ENCODE peak calls at places on chromosome 1, in four cellular contexts. One of them, this sample, is unnamed.

GRCh38 chr1:27816921-27817630 is 13.5 kb upstream of the PPP1R8 start:
- DNase-seq in suprapubic skin: no peak
- DNase-seq in brain microvascular endothelial cell: peak
- DNase-seq in breast epithelium: no peak
- DNase-seq in this sample: no peak

GRCh38 chr1:57850572-57850971 is 426.7 kb upstream of the DAB1 start:
- DNase-seq in suprapubic skin: no peak
- DNase-seq in brain microvascular endothelial cell: no peak
- DNase-seq in breast epithelium: no peak
- DNase-seq in this sample: no peak

GRCh38 chr1:234866007-234866866 is 256.3 kb upstream of the IRF2BP2 start:
- DNase-seq in suprapubic skin: no peak
- DNase-seq in brain microvascular endothelial cell: peak
- DNase-seq in breast epithelium: no peak
- DNase-seq in this sample: peak

GRCh38 chr1:111417755-111418154 is 9.8 kb downstream of the OVGP1 start:
- DNase-seq in suprapubic skin: no peak
- DNase-seq in brain microvascular endothelial cell: no peak
- DNase-seq in breast epithelium: no peak
- DNase-seq in this sample: no peak

GRCh38 chr1:23561076-23561812 is 1.9 kb upstream of the ID3 start:
- DNase-seq in suprapubic skin: no peak
- DNase-seq in brain microvascular endothelial cell: no peak
- DNase-seq in breast epithelium: no peak
- DNase-seq in this sample: no peak

GRCh38 chr1:26618561-26618960 is 77.3 kb upstream of the ARID1A start:
- DNase-seq in suprapubic skin: no peak
- DNase-seq in brain microvascular endothelial cell: no peak
- DNase-seq in breast epithelium: no peak
- DNase-seq in this sample: no peak

GRCh38 chr1:212699839-212700596 is at the start of gene BATF3:
- DNase-seq in suprapubic skin: peak
- DNase-seq in brain microvascular endothelial cell: no peak
- DNase-seq in breast epithelium: no peak
- DNase-seq in this sample: peak

GRCh38 chr1:2376261-2376741 is 15.1 kb downstream of the MORN1 start:
- DNase-seq in suprapubic skin: no peak
- DNase-seq in brain microvascular endothelial cell: no peak
- DNase-seq in breast epithelium: no peak
- DNase-seq in this sample: no peak

GRCh38 chr1:203264052-203264501 is 34.6 kb upstream of the CHIT1 start:
- DNase-seq in suprapubic skin: no peak
- DNase-seq in brain microvascular endothelial cell: no peak
- DNase-seq in breast epithelium: no peak
- DNase-seq in this sample: no peak

GRCh38 chr1:7045897-7046296 is 260.6 kb downstream of the CAMTA1 start:
- DNase-seq in suprapubic skin: no peak
- DNase-seq in brain microvascular endothelial cell: no peak
- DNase-seq in breast epithelium: no peak
- DNase-seq in this sample: no peak

GRCh38 chr1:76093931-76094330 is 19.4 kb downstream of the ST6GALNAC3 start:
- DNase-seq in suprapubic skin: no peak
- DNase-seq in brain microvascular endothelial cell: no peak
- DNase-seq in breast epithelium: no peak
- DNase-seq in this sample: no peak

GRCh38 chr1:208107415-208107814 is 136.8 kb downstream of the PLXNA2 start:
- DNase-seq in suprapubic skin: no peak
- DNase-seq in brain microvascular endothelial cell: no peak
- DNase-seq in breast epithelium: no peak
- DNase-seq in this sample: no peak

GRCh38 chr1:57632401-57632800 is 208.5 kb upstream of the DAB1 start:
- DNase-seq in suprapubic skin: no peak
- DNase-seq in brain microvascular endothelial cell: peak
- DNase-seq in breast epithelium: no peak
- DNase-seq in this sample: no peak

GRCh38 chr1:226643701-226644540 is 95.2 kb downstream of the ITPKB start:
- DNase-seq in suprapubic skin: no peak
- DNase-seq in brain microvascular endothelial cell: no peak
- DNase-seq in breast epithelium: no peak
- DNase-seq in this sample: no peak

GRCh38 chr1:97123717-97124446 is 402.3 kb downstream of the PTBP2 start:
- DNase-seq in suprapubic skin: no peak
- DNase-seq in brain microvascular endothelial cell: no peak
- DNase-seq in breast epithelium: no peak
- DNase-seq in this sample: no peak

DNA sequence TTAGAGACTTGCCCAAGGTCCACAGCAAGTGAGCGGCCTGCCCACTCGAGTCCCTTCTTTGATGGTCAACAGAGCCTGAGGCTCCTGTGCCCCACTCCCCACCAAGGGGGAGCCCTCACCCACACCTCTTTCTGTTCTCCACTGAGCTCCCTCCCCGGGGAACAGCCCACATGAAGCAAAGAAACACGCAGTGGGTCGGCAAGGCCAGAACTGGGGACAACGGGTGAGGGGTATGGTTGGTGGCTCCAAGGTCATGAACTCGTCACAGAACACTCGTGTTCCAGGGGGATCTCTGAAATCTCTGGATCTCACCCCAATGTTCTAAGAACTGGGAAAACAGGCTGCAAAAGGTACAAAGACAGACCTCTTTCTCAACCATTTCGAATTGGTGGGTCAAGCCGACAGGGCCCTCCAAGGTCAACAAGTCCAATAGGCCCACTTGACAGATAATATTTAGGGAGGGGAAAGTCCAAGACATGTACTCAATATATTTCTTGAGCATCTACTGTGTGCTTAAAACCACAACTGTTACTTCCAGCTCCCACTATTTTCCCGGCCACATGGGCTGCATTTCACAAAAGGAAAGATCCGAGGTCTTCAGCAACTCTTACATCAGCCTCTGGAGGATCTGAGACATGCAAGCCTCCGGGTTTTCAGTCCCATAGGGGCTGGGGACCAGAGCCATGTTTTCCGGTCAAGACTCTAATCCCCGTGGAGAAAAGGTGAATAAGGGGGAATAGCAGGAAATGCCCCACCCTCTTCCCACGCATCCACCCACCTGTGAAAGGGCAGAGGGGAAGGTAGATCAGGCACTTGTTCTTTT is 1.1 kb upstream of the RAP1GAP start:
- DNase-seq in suprapubic skin: peak
- DNase-seq in brain microvascular endothelial cell: no peak
- DNase-seq in breast epithelium: no peak
- DNase-seq in this sample: no peak
- H3K4me3 ChIP-seq in suprapubic skin: peak
- H3K4me3 ChIP-seq in brain microvascular endothelial cell: no peak
- H3K4me3 ChIP-seq in breast epithelium: peak
- H3K4me3 ChIP-seq in this sample: peak

GRCh38 chr1:156626079-156626438 is 6.8 kb downstream of the HAPLN2 start:
- DNase-seq in suprapubic skin: no peak
- DNase-seq in brain microvascular endothelial cell: no peak
- DNase-seq in breast epithelium: no peak
- DNase-seq in this sample: no peak
- TF ChIP-seq CTCF in suprapubic skin: no peak
- TF ChIP-seq CTCF in brain microvascular endothelial cell: no peak
- TF ChIP-seq CTCF in breast epithelium: no peak
- TF ChIP-seq CTCF in this sample: no peak

DNA sequence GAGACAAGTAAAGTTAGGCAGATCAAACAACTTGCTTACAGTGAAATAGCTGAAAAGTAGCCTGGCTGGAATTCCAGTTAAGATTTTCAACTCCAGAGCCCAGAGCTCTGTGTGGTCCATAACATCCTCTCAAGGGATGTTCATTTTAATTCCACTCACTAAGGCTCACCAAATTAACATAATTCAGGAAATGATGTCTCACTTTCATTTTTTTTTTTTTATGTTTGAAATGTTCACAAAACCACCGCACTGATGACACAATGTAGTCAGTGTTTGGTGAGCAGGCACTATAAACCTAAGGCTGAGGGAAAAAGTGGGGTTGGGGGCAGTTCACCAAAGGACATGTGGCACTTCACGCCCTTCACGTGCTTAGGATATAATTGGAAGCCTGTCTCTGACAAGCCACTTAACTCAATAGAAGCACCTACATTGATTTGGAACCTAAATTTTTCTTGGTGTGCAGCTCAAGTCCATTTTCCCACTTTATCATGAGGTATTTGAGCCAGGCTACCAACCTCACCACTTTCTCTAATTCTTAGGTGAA is 177.3 kb upstream of the CAMK1G start:
- DNase-seq in suprapubic skin: no peak
- DNase-seq in brain microvascular endothelial cell: no peak
- DNase-seq in breast epithelium: no peak
- DNase-seq in this sample: peak
- H3K27ac ChIP-seq in suprapubic skin: no peak
- H3K27ac ChIP-seq in brain microvascular endothelial cell: no peak
- H3K27ac ChIP-seq in breast epithelium: peak
- H3K27ac ChIP-seq in this sample: no peak

GRCh38 chr1:116377564-116378529 is 4.8 kb downstream of the ATP1A1 start:
- DNase-seq in suprapubic skin: no peak
- DNase-seq in brain microvascular endothelial cell: peak
- DNase-seq in breast epithelium: no peak
- DNase-seq in this sample: peak
- H3K4me3 ChIP-seq in suprapubic skin: peak
- H3K4me3 ChIP-seq in brain microvascular endothelial cell: peak
- H3K4me3 ChIP-seq in breast epithelium: peak
- H3K4me3 ChIP-seq in this sample: peak

GRCh38 chr1:183470961-183471747 is 1.1 kb upstream of the SMG7 start:
- DNase-seq in suprapubic skin: peak
- DNase-seq in brain microvascular endothelial cell: peak
- DNase-seq in breast epithelium: peak
- DNase-seq in this sample: peak

GRCh38 chr1:183472488-183473285 is at the start of gene SMG7:
- DNase-seq in suprapubic skin: peak
- DNase-seq in brain microvascular endothelial cell: no peak
- DNase-seq in breast epithelium: peak
- DNase-seq in this sample: no peak

GRCh38 chr1:183470147-183470960 is 1.9 kb upstream of the SMG7 start:
- DNase-seq in suprapubic skin: peak
- DNase-seq in brain microvascular endothelial cell: peak
- DNase-seq in breast epithelium: peak
- DNase-seq in this sample: peak

GRCh38 chr1:183473286-183473536 is 912 bp downstream of the SMG7 start:
- DNase-seq in suprapubic skin: no peak
- DNase-seq in brain microvascular endothelial cell: no peak
- DNase-seq in breast epithelium: no peak
- DNase-seq in this sample: no peak

DNA sequence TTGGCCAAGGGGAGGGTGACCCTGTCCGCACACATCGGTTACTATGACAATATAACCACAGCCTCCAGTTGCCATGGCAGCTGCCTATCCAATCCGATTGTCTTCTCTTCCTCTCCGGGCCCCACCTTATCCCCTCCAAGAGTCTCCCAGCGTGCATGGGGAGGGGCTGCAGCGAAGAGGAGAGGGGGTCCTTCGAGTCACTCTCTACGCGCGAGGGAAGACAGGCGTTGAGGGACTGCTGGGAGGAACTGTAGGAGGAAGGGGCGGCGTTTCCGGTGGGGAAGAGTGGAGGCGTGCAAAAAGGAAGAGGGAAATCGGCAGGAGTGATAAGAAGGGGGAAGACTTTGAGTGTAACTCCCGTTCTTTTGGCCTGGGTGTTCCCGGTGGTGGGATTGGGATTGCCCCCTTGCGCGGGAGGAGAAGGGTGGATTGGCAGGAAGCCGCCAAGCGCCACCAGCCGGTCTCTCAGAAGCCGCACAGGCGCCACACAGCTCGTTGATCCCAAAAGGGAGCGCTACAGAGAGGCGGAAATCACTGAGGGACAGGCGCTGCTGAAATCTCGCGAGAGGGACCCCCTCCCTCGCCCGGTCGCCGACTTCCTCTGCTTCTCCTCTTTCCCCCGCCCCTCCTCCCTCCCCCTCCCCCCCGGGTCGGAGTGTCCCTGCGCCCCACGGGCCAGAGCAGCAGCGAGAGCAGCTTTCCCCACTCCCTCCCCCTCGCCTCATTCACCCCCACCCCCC is 381 bp upstream of the SMG7 start:
- DNase-seq in suprapubic skin: peak
- DNase-seq in brain microvascular endothelial cell: peak
- DNase-seq in breast epithelium: peak
- DNase-seq in this sample: peak
- TF ChIP-seq CTCF in suprapubic skin: no peak
- TF ChIP-seq CTCF in brain microvascular endothelial cell: no peak
- TF ChIP-seq CTCF in breast epithelium: no peak
- TF ChIP-seq CTCF in this sample: no peak

GRCh38 chr1:160608514-160608913 is 29.2 kb upstream of the CD84 start:
- DNase-seq in suprapubic skin: no peak
- DNase-seq in brain microvascular endothelial cell: no peak
- DNase-seq in breast epithelium: no peak
- DNase-seq in this sample: no peak
- H3K27ac ChIP-seq in suprapubic skin: no peak
- H3K27ac ChIP-seq in brain microvascular endothelial cell: no peak
- H3K27ac ChIP-seq in breast epithelium: no peak
- H3K27ac ChIP-seq in this sample: no peak

GRCh38 chr1:108817811-108818210 is 39.1 kb downstream of the AKNAD1 start:
- DNase-seq in suprapubic skin: no peak
- DNase-seq in brain microvascular endothelial cell: no peak
- DNase-seq in breast epithelium: no peak
- DNase-seq in this sample: no peak

GRCh38 chr1:108815566-108815965 is 41.3 kb downstream of the AKNAD1 start:
- DNase-seq in suprapubic skin: no peak
- DNase-seq in brain microvascular endothelial cell: no peak
- DNase-seq in breast epithelium: no peak
- DNase-seq in this sample: no peak

GRCh38 chr1:108817016-108817415 is 39.9 kb downstream of the AKNAD1 start:
- DNase-seq in suprapubic skin: no peak
- DNase-seq in brain microvascular endothelial cell: peak
- DNase-seq in breast epithelium: no peak
- DNase-seq in this sample: no peak

GRCh38 chr1:108814343-108815125 is 42.4 kb downstream of the AKNAD1 start:
- DNase-seq in suprapubic skin: no peak
- DNase-seq in brain microvascular endothelial cell: no peak
- DNase-seq in breast epithelium: no peak
- DNase-seq in this sample: no peak

DNA sequence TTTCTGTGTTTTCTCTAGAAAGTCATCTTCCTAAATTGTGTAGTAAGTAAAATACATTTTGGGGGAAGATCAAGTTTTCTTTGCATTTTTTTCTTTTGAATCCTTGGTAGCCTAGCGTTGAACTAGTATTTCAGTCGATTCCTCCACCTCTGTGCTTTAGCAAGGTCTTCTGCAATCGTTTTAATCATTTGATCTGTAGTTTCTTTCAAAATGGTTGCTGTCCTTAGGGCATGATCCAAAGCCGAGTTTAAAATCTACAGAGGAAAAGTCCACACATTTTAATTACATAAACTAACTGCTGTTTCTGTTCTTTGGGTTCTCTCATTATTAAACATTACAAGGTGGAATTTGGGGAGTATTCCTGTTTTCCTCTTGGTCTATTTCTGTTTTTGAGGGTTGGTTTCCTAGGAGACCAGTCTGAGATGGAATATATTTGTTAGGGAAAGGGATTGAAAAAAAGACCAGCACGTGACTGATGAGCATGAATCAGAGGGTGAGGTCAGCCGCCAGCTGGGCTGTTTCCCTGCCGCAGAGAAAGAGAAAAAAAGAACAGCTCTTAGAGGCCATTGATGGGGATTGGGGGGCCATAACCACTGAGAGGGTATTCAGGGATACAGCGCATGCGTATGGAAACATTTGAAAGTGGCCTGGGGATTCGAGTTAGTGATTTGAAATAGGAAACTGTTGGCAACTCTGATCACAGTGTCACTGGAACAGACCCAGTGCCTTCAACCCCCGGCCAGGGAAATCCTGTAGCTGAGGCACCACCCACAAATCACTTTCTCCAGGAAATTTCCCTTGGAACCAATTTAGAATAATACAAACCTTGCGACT is 40.6 kb downstream of the AKNAD1 start:
- DNase-seq in suprapubic skin: peak
- DNase-seq in brain microvascular endothelial cell: peak
- DNase-seq in breast epithelium: peak
- DNase-seq in this sample: peak
- H3K4me3 ChIP-seq in suprapubic skin: peak
- H3K4me3 ChIP-seq in brain microvascular endothelial cell: peak
- H3K4me3 ChIP-seq in breast epithelium: peak
- H3K4me3 ChIP-seq in this sample: peak

This sample was measured in coronary artery.